ENCODE peak calls at places on chromosomes 6 and 20, in eight cellular contexts. A is stimulated activated CD4-positive, alpha-beta T cell treated with anti-CD3 and anti-CD28 coated beads, Interleukin-12 subunit alpha, Interleukin-12 subunit beta, amount 100 ng/mL, for 24 hours; J is T-helper 1 cell; W is NCI-H2107; F is iPS DF 19.7; P is activated CD4-positive, alpha-beta T cell treated with anti-CD3 and anti-CD28 coated beads for 24 hours; K is T follicular helper cell; T is lower leg skin. Q is an unnamed sample.

GRCh38 chr6:87982134-87982533 is 65.5 kb upstream of the SPACA1 start:
- DNase-seq in F (no peak), T (no peak), J (no peak), W (no peak), A (no peak), P (no peak), K (no peak), Q (no peak)

GRCh38 chr6:109455502-109456282 is at the start of gene MICAL1:
- DNase-seq in W (peak; percentile 25), J (peak; percentile 68), T (peak; percentile 62), A (peak; percentile 46), F (no peak), P (peak; percentile 41), K (peak; percentile 73), Q (peak; percentile 46)

GRCh38 chr6:7674291-7674690 is 51.6 kb upstream of the BMP6 start:
- DNase-seq in T (no peak), F (no peak), J (no peak), P (no peak), W (no peak), A (no peak), K (no peak), Q (no peak)

GRCh38 chr6:129069006-129069405 is 186.1 kb downstream of the LAMA2 start:
- DNase-seq in J (no peak), K (no peak), A (no peak), P (no peak), F (no peak), T (no peak), W (no peak), Q (no peak)

GRCh38 chr6:108666656-108667260 is 106.0 kb downstream of the FOXO3 start:
- DNase-seq in T (no peak), A (no peak), J (no peak), W (peak; percentile 46), P (no peak), K (no peak), F (peak; percentile 48), Q (no peak)

GRCh38 chr6:147246853-147247635 is 42.8 kb downstream of the STXBP5 start:
- DNase-seq in P (no peak), W (no peak), F (no peak), A (no peak), T (no peak), J (no peak), K (no peak), Q (no peak)

GRCh38 chr20:17648306-17648646 is 33.8 kb downstream of the RRBP1 start:
- DNase-seq in K (no peak), A (no peak), J (no peak), P (no peak), W (no peak), T (no peak), F (no peak), Q (no peak)

GRCh38 chr6:14224359-14225103 is 107.0 kb downstream of the CD83 start:
- DNase-seq in T (no peak), F (no peak), K (no peak), W (no peak), P (no peak), A (no peak), J (no peak), Q (no peak)

GRCh38 chr20:25148181-25148981 is 47.1 kb upstream of the ENTPD6 start:
- DNase-seq in P (peak; percentile 27), F (no peak), T (peak; percentile 36), J (no peak), W (no peak), K (peak; percentile 56), A (peak; percentile 47), Q (peak; percentile 60)

GRCh38 chr6:43744490-43744889 is 25.5 kb upstream of the VEGFA start:
- DNase-seq in A (no peak), W (no peak), T (no peak), P (no peak), J (no peak), K (no peak), F (no peak), Q (no peak)

Q was measured in hypothalamus.